ENCODE peak calls at places on chromosomes 3 and 15, in four cellular contexts. Q is K562, D is GM12891, I is GM12878. U is an unnamed sample.
A peak's percentile ranks its signal among the peaks of the same experiment; 100 is the strongest.

GRCh38 chr3:2420919-2421318 is 322.3 kb downstream of the CNTN4 start:
- DNase-seq in Q (no peak), D (no peak), I (no peak), U (no peak)

GRCh38 chr3:65500398-65501306 is 538.1 kb downstream of the MAGI1 start:
- DNase-seq in Q (peak; percentile 86), D (no peak), I (no peak), U (no peak)

GRCh38 chr3:36993326-36994283 is at the start of gene MLH1:
- DNase-seq in Q (peak; percentile 100), D (peak; percentile 48), I (peak; percentile 100), U (peak; percentile 100)

GRCh38 chr3:178320481-178321352 is 215.5 kb upstream of the KCNMB2 start:
- DNase-seq in Q (peak; percentile 57), D (no peak), I (no peak), U (no peak)

GRCh38 chr15:44501768-44502366 is 35.1 kb upstream of the EIF3J start:
- DNase-seq in Q (peak; percentile 42), D (peak; percentile 12), I (no peak), U (peak; percentile 15)

GRCh38 chr3:195910499-195910845 is 2.1 kb upstream of the TNK2 start:
- DNase-seq in Q (no peak), D (no peak), I (no peak), U (no peak)

GRCh38 chr3:15875016-15875689 is 77.4 kb upstream of the ANKRD28 start:
- DNase-seq in Q (no peak), D (no peak), I (no peak), U (no peak)

GRCh38 chr3:185766645-185767323 is 58.1 kb downstream of the IGF2BP2 start:
- DNase-seq in Q (no peak), D (no peak), I (no peak), U (no peak)

GRCh38 chr3:193134895-193135294 is 106.1 kb upstream of the PLAAT1 start:
- DNase-seq in Q (no peak), D (no peak), I (no peak), U (no peak)

GRCh38 chr3:53328750-53329149 is 18.6 kb downstream of the DCP1A start:
- DNase-seq in Q (peak; percentile 47), D (no peak), I (no peak), U (no peak)

GRCh38 chr3:127776347-127776746 is 46.0 kb downstream of the MGLL start:
- DNase-seq in Q (no peak), D (no peak), I (no peak), U (no peak)

GRCh38 chr15:34119291-34119690 is 17.4 kb downstream of the PGBD4 start:
- DNase-seq in Q (no peak), D (no peak), I (no peak), U (no peak)

GRCh38 chr3:63960048-63960711 is 48.0 kb upstream of the SCAANT1 start:
- DNase-seq in Q (peak; percentile 60), D (no peak), I (no peak), U (no peak)

GRCh38 chr15:31471731-31472430 is 145.2 kb downstream of the KLF13 start:
- DNase-seq in Q (no peak), D (no peak), I (no peak), U (no peak)

GRCh38 chr15:68410466-68411200 is 21.3 kb downstream of the ITGA11 start:
- DNase-seq in Q (no peak), D (no peak), I (no peak), U (no peak)

GRCh38 chr3:4835616-4836043 is 143.6 kb upstream of the BHLHE40 start:
- DNase-seq in Q (no peak), D (no peak), I (no peak), U (no peak)

GRCh38 chr3:138717348-138717747 is 108.8 kb downstream of the FAIM start:
- DNase-seq in Q (no peak), D (no peak), I (peak; percentile 37), U (no peak)

GRCh38 chr3:140430494-140430893 is 247.4 kb upstream of the TRIM42 start:
- DNase-seq in Q (no peak), D (no peak), I (no peak), U (no peak)

GRCh38 chr3:105465251-105465853 is 98.6 kb downstream of the ALCAM start:
- DNase-seq in Q (no peak), D (no peak), I (no peak), U (no peak)

GRCh38 chr3:33030802-33031201 is 66.1 kb downstream of the GLB1 start:
- DNase-seq in Q (peak; percentile 29), D (no peak), I (no peak), U (no peak)

GRCh38 chr3:157368171-157368570 is 68.5 kb upstream of the PTX3 start:
- DNase-seq in Q (no peak), D (no peak), I (no peak), U (no peak)

GRCh38 chr15:75694241-75695182 is 18.1 kb downstream of the CSPG4 start:
- DNase-seq in Q (peak; percentile 95), D (no peak), I (no peak), U (no peak)

GRCh38 chr15:89566621-89567294 is 8.5 kb upstream of the TICRR start:
- DNase-seq in Q (no peak), D (no peak), I (no peak), U (no peak)

GRCh38 chr3:41920406-41920970 is 41.4 kb downstream of the ULK4 start:
- DNase-seq in Q (no peak), D (no peak), I (no peak), U (no peak)

GRCh38 chr3:156812521-156813335 is 13.4 kb upstream of the LEKR1 start:
- DNase-seq in Q (peak; percentile 83), D (no peak), I (no peak), U (peak; percentile 67)

GRCh38 chr15:65388306-65389080 is 10.7 kb upstream of the IGDCC3 start:
- DNase-seq in Q (no peak), D (no peak), I (no peak), U (no peak)

GRCh38 chr3:128422762-128423524 is 43.7 kb downstream of the DNAJB8 start:
- DNase-seq in Q (no peak), D (no peak), I (no peak), U (no peak)

GRCh38 chr3:88151358-88151757 is 1.6 kb downstream of the C3orf38 start:
- DNase-seq in Q (no peak), D (no peak), I (no peak), U (no peak)

GRCh38 chr3:94928921-94929320 is 866.1 kb downstream of the NSUN3 start:
- DNase-seq in Q (peak; percentile 44), D (no peak), I (no peak), U (peak; percentile 85)

GRCh38 chr15:64717735-64718495 is 57.5 kb downstream of the RBPMS2 start:
- DNase-seq in Q (no peak), D (no peak), I (no peak), U (no peak)

GRCh38 chr3:42663581-42664442 is 10.3 kb downstream of the ZBTB47 start:
- DNase-seq in Q (no peak), D (peak; percentile 67), I (no peak), U (no peak)

GRCh38 chr3:156682491-156682890 is 8.1 kb downstream of the TIPARP start:
- DNase-seq in Q (no peak), D (no peak), I (no peak), U (no peak)

GRCh38 chr15:73926191-73927002 is at the start of gene LOXL1:
- DNase-seq in Q (peak; percentile 28), D (no peak), I (no peak), U (no peak)

GRCh38 chr3:127856801-127857200 is 34.5 kb upstream of the MGLL start:
- DNase-seq in Q (no peak), D (no peak), I (no peak), U (no peak)

GRCh38 chr15:73928241-73928579 is 1.9 kb downstream of the LOXL1 start:
- DNase-seq in Q (no peak), D (no peak), I (no peak), U (no peak)

GRCh38 chr3:36543276-36543997 is 163.1 kb downstream of the STAC start:
- DNase-seq in Q (no peak), D (no peak), I (no peak), U (no peak)

GRCh38 chr15:38690737-38691332 is 126.2 kb upstream of the RASGRP1 start:
- DNase-seq in Q (peak; percentile 84), D (no peak), I (no peak), U (peak; percentile 62)

GRCh38 chr3:139506792-139507191 is 30.5 kb upstream of the RBP2 start:
- DNase-seq in Q (peak; percentile 13), D (no peak), I (no peak), U (no peak)

GRCh38 chr15:60363024-60363674 is 34.6 kb downstream of the ANXA2 start:
- DNase-seq in Q (no peak), D (no peak), I (no peak), U (no peak)
- TF ChIP-seq POLR2AphosphoS5 in Q (no peak), D (no peak), I (no peak), U (no peak)

GRCh38 chr3:19931180-19931692 is 2.8 kb downstream of the EFHB start:
- DNase-seq in Q (peak; percentile 59), D (peak; percentile 32), I (peak; percentile 79), U (no peak)
- TF ChIP-seq SPI1 in Q (peak; percentile 77), D (peak; percentile 85), I (peak; percentile 77), U (peak; percentile 84)

DNA sequence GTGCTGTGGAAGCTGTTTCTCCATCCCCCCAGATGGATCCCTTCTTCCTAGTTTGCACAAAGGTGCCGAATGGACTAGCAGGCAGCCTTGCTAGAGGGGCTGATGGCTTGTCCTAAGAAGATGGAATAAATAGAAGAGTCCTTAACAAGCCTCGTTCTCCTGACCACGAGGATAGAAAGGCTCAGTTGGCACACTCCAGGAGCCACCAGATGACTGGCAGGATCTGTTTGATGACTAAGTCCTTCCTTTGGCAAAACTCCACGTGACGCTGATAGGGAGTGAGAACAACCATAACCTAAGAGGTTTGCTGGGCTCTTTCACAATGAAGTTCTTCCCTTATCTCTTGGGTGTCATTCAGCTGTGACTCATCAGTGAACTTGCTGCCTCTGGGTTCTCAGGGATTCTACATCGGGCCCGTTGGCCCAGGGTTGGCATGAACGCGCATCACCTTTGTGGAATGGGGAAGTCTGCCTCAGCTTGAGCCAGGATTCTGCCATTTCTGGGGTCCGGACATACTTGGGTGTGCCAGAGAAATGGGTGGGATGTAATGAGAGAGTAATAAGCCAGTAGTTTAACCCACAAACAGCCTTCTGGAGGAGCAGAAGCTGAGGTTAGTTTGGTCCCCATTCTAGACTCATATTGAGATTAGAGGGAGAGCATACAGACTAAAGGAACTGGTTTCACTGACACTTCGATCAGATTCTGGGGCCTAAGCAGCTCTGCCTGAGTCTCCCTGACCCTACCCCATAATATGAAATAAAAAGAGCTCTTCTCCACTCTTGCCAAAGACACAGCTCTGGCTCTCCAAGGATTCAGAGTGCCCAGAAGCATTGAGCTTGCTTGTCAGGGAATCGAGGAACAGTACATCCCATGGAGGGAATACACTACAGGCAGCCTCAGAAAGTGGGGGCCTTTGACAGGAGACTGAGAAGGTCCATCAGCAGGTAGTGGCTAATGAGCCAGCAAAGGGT is 2.0 kb upstream of the MELTF start:
- DNase-seq in Q (peak; percentile 93), D (no peak), I (no peak), U (peak; percentile 97)
- TF ChIP-seq POLR2AphosphoS5 in Q (peak; percentile 68), D (no peak), I (no peak), U (peak; percentile 74)

GRCh38 chr15:56587686-56588085 is 122.7 kb upstream of the MNS1 start:
- DNase-seq in Q (no peak), D (no peak), I (no peak), U (no peak)

GRCh38 chr15:56582785-56583184 is 117.8 kb upstream of the MNS1 start:
- DNase-seq in Q (no peak), D (no peak), I (no peak), U (no peak)

GRCh38 chr15:56586206-56586605 is 121.3 kb upstream of the MNS1 start:
- DNase-seq in Q (no peak), D (no peak), I (no peak), U (no peak)
- TF ChIP-seq SPI1 in Q (no peak), D (no peak), I (no peak), U (no peak)